ENCODE peak calls at places on chromosomes 4 and X, in ten cellular contexts. F is GM12878, T is sigmoid colon, Y is GM23338, G is SK-N-SH, M is HCT116, Z is breast epithelium, N is HL-60, C is upper lobe of left lung, W is Panc1. J is an unnamed sample.

GRCh38 chr4:39046243-39046642 is 14.0 kb upstream of the TMEM156 start:
- DNase-seq in F (no peak), Z (no peak), N (peak; percentile 56), T (no peak), W (no peak), G (no peak), Y (no peak), C (peak; percentile 41), M (no peak), J (no peak)

GRCh38 chrX:42725196-42725595 is 52.8 kb downstream of the PPP1R2C start:
- DNase-seq in F (no peak), N (no peak), T (no peak), C (no peak), Y (no peak), W (no peak), M (no peak), Z (no peak), G (no peak), J (no peak)

GRCh38 chr4:91812319-91812718 is 491.4 kb upstream of the GRID2 start:
- DNase-seq in W (no peak), G (no peak), Y (no peak), C (no peak), M (no peak), T (no peak), N (no peak), Z (no peak), F (no peak), J (no peak)

GRCh38 chrX:27186671-27187070 is 276.5 kb downstream of the PPP4R3C start:
- DNase-seq in M (peak; percentile 3), W (peak; percentile 24), G (peak; percentile 18), N (peak; percentile 38), T (no peak), Z (no peak), F (peak; percentile 0), Y (peak; percentile 37), C (peak; percentile 25), J (no peak)

GRCh38 chr4:21716526-21716925 is 232.0 kb downstream of the KCNIP4 start:
- DNase-seq in M (no peak), Z (no peak), C (no peak), Y (no peak), T (no peak), F (no peak), G (no peak), W (no peak), N (no peak), J (no peak)

GRCh38 chrX:1109580-1110119 is 102.8 kb downstream of the CRLF2 start:
- DNase-seq in M (no peak), N (no peak), T (no peak), F (no peak), Y (no peak), W (no peak), Z (peak; percentile 25), G (no peak), C (no peak), J (no peak)

GRCh38 chr4:83890816-83891215 is 354.9 kb downstream of the GPAT3 start:
- DNase-seq in W (no peak), Y (no peak), G (no peak), C (no peak), Z (no peak), F (no peak), N (no peak), T (no peak), M (no peak), J (no peak)

GRCh38 chr4:123659759-123660158 is 263.2 kb downstream of the SPRY1 start:
- DNase-seq in T (no peak), G (no peak), Y (peak; percentile 68), C (no peak), F (no peak), N (peak; percentile 6), W (no peak), Z (no peak), M (no peak), J (no peak)

GRCh38 chr4:31086771-31087330 is 366.7 kb downstream of the PCDH7 start:
- DNase-seq in T (no peak), Y (no peak), G (no peak), Z (no peak), M (no peak), N (no peak), F (no peak), C (no peak), W (no peak), J (no peak)

GRCh38 chrX:65035451-65035779 is 59.2 kb upstream of the ZC4H2 start:
- DNase-seq in Z (no peak), F (no peak), W (no peak), N (no peak), Y (peak; percentile 28), T (no peak), M (no peak), G (peak; percentile 46), C (peak; percentile 21), J (peak; percentile 29)

GRCh38 chrX:51395807-51396728 is 63.4 kb downstream of the NUDT10 start:
- DNase-seq in Y (peak; percentile 73), M (no peak), C (peak; percentile 24), Z (peak; percentile 46), F (no peak), W (no peak), G (peak; percentile 73), T (peak; percentile 62), N (no peak), J (no peak)

GRCh38 chrX:74325130-74326059 is 21.4 kb downstream of the ZCCHC13 start:
- DNase-seq in Y (peak; percentile 89), N (no peak), M (no peak), G (peak; percentile 55), T (no peak), C (no peak), W (no peak), Z (no peak), F (no peak), J (no peak)

GRCh38 chrX:153963546-153963945 is 8.1 kb downstream of the HCFC1 start:
- DNase-seq in G (no peak), N (no peak), Y (no peak), W (no peak), Z (no peak), T (peak; percentile 66), M (no peak), C (no peak), F (no peak), J (no peak)

GRCh38 chr4:67746797-67747495 is 7.2 kb downstream of the GNRHR start:
- DNase-seq in G (peak; percentile 17), N (no peak), M (peak; percentile 37), Z (no peak), F (peak; percentile 13), Y (peak; percentile 66), C (no peak), T (no peak), W (peak; percentile 1), J (no peak)

GRCh38 chrX:65941775-65942174 is 98.1 kb downstream of the VSIG4 start:
- DNase-seq in T (no peak), M (no peak), W (no peak), F (no peak), Z (no peak), G (no peak), N (no peak), Y (no peak), C (no peak), J (no peak)

GRCh38 chr4:55330241-55330640 is 15.8 kb upstream of the SRD5A3 start:
- DNase-seq in C (no peak), N (peak; percentile 29), Y (no peak), G (no peak), T (no peak), Z (no peak), M (no peak), W (no peak), F (no peak), J (no peak)
- TF ChIP-seq POLR2AphosphoS5 in C (no peak), N (no peak), Y (no peak), G (no peak), T (no peak), Z (no peak), M (no peak), W (no peak), F (no peak), J (no peak)

GRCh38 chr4:42821230-42821629 is 71.3 kb upstream of the GRXCR1 start:
- DNase-seq in T (no peak), G (no peak), N (no peak), C (no peak), W (no peak), M (no peak), F (no peak), Z (no peak), Y (no peak), J (no peak)
- TF ChIP-seq POLR2AphosphoS5 in T (no peak), G (no peak), N (no peak), C (no peak), W (no peak), M (no peak), F (no peak), Z (no peak), Y (no peak), J (no peak)

DNA sequence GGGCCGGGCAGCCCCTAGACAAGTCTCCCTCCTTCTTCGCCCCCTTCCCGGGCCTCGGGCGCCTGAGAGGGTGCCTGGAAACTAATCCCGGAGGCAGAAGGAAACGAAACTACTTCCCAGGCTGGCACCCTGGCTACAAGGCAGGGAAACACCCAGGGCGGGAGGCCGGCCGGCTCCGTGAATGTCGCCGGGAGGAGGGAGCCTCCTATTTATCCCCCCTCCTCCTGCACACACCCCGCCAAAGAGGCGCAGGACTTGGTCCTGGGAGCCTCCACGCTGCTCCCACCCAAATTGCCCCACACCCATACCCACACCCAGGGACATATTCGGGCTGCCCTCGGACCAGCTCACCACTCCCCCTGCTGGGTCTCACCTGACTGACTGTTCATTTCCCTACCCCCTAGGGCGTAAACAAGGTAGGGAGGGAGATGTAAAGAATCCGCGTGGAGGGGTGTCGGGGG is at the start of gene BTC:
- DNase-seq in Z (peak; percentile 61), Y (peak; percentile 69), W (peak; percentile 18), N (peak; percentile 21), M (peak; percentile 43), C (peak; percentile 75), G (peak; percentile 19), T (peak; percentile 78), F (no peak), J (peak; percentile 77)
- TF ChIP-seq POLR2AphosphoS5 in Z (no peak), Y (no peak), W (no peak), N (no peak), M (peak; percentile 55), C (peak; percentile 22), G (no peak), T (peak; percentile 28), F (no peak), J (peak; percentile 34)

GRCh38 chrX:155069414-155069813 is 1.5 kb downstream of the CMC4 start:
- DNase-seq in C (no peak), G (no peak), Y (no peak), Z (no peak), W (no peak), M (no peak), F (no peak), T (no peak), N (no peak), J (no peak)

GRCh38 chrX:155071694-155072215 is 447 bp downstream of the BRCC3 start:
- DNase-seq in N (peak; percentile 31), G (no peak), M (no peak), C (peak; percentile 24), Y (peak; percentile 24), Z (no peak), F (no peak), W (no peak), T (peak; percentile 68), J (no peak)

GRCh38 chrX:155070663-155070974 is 317 bp downstream of the CMC4 start:
- DNase-seq in F (no peak), G (peak; percentile 48), M (no peak), Z (no peak), W (no peak), N (peak; percentile 7), T (peak; percentile 67), C (no peak), Y (no peak), J (no peak)

GRCh38 chrX:155070038-155070437 is 898 bp downstream of the CMC4 start:
- DNase-seq in N (no peak), G (no peak), W (no peak), C (no peak), Z (no peak), Y (peak; percentile 2), T (no peak), F (no peak), M (no peak), J (no peak)

GRCh38 chrX:155070975-155071693 is at the start of the genes BRCC3, CMC4 and MTCP1:
- DNase-seq in Y (peak; percentile 77), Z (peak; percentile 72), M (peak; percentile 60), W (no peak), C (peak; percentile 85), F (peak; percentile 35), G (peak; percentile 93), T (peak; percentile 89), N (peak; percentile 80), J (peak; percentile 85)
- TF ChIP-seq POLR2AphosphoS5 in Y (peak; percentile 89), Z (peak; percentile 23), M (peak; percentile 69), W (peak; percentile 78), C (peak; percentile 57), F (peak; percentile 64), G (peak; percentile 67), T (peak; percentile 73), N (peak; percentile 75), J (peak; percentile 57)

J was measured in stomach.